ENCODE peak calls at places on chromosomes 5 and 9, in eight cellular contexts. One of them, this sample, is unnamed.

GRCh38 chr9:106648799-106649198 is 214.2 kb upstream of the ZNF462 start:
- DNase-seq in ovary: no peak
- DNase-seq in GM04503: no peak
- DNase-seq in T47D: peak; percentile 62
- DNase-seq in Karpas-422: peak; percentile 38
- DNase-seq in T-helper 1 cell: no peak
- DNase-seq in lung: no peak
- DNase-seq in effector memory CD8-positive, alpha-beta T cell: no peak
- DNase-seq in this sample: peak; percentile 56

GRCh38 chr9:126299706-126300276 is 26.8 kb upstream of the MVB12B start:
- DNase-seq in effector memory CD8-positive, alpha-beta T cell: no peak
- DNase-seq in T-helper 1 cell: no peak
- DNase-seq in T47D: no peak
- DNase-seq in Karpas-422: no peak
- DNase-seq in GM04503: no peak
- DNase-seq in lung: no peak
- DNase-seq in ovary: no peak
- DNase-seq in this sample: peak; percentile 47

GRCh38 chr5:126972062-126972895 is 58.1 kb downstream of the MARCHF3 start:
- DNase-seq in lung: no peak
- DNase-seq in T47D: peak; percentile 9
- DNase-seq in GM04503: no peak
- DNase-seq in T-helper 1 cell: no peak
- DNase-seq in effector memory CD8-positive, alpha-beta T cell: peak; percentile 10
- DNase-seq in Karpas-422: peak; percentile 43
- DNase-seq in ovary: no peak
- DNase-seq in this sample: peak; percentile 63

GRCh38 chr5:93206203-93206602 is 374.8 kb downstream of the NR2F1-AS1 start:
- DNase-seq in T-helper 1 cell: no peak
- DNase-seq in ovary: no peak
- DNase-seq in Karpas-422: no peak
- DNase-seq in lung: no peak
- DNase-seq in GM04503: no peak
- DNase-seq in effector memory CD8-positive, alpha-beta T cell: no peak
- DNase-seq in T47D: no peak
- DNase-seq in this sample: no peak

GRCh38 chr9:34884732-34885131 is 73.4 kb upstream of the PHF24 start:
- DNase-seq in T47D: no peak
- DNase-seq in T-helper 1 cell: no peak
- DNase-seq in lung: no peak
- DNase-seq in GM04503: no peak
- DNase-seq in Karpas-422: no peak
- DNase-seq in ovary: no peak
- DNase-seq in effector memory CD8-positive, alpha-beta T cell: no peak
- DNase-seq in this sample: no peak

GRCh38 chr9:36102742-36103495 is 33.6 kb upstream of the GLIPR2 start:
- DNase-seq in Karpas-422: peak; percentile 89
- DNase-seq in effector memory CD8-positive, alpha-beta T cell: peak; percentile 82
- DNase-seq in GM04503: peak; percentile 31
- DNase-seq in ovary: peak; percentile 73
- DNase-seq in T47D: peak; percentile 76
- DNase-seq in T-helper 1 cell: peak; percentile 66
- DNase-seq in lung: peak; percentile 85
- DNase-seq in this sample: peak; percentile 88

GRCh38 chr5:78717674-78718073 is 69.1 kb upstream of the LHFPL2 start:
- DNase-seq in GM04503: no peak
- DNase-seq in lung: no peak
- DNase-seq in effector memory CD8-positive, alpha-beta T cell: no peak
- DNase-seq in ovary: no peak
- DNase-seq in T-helper 1 cell: no peak
- DNase-seq in Karpas-422: no peak
- DNase-seq in T47D: no peak
- DNase-seq in this sample: no peak

GRCh38 chr5:4511996-4512656 is 628.0 kb upstream of the ADAMTS16 start:
- DNase-seq in T-helper 1 cell: no peak
- DNase-seq in effector memory CD8-positive, alpha-beta T cell: no peak
- DNase-seq in Karpas-422: no peak
- DNase-seq in ovary: no peak
- DNase-seq in GM04503: no peak
- DNase-seq in lung: peak; percentile 69
- DNase-seq in T47D: peak; percentile 70
- DNase-seq in this sample: peak; percentile 75

GRCh38 chr5:124956471-124957029 is 210.1 kb upstream of the ZNF608 start:
- DNase-seq in Karpas-422: no peak
- DNase-seq in ovary: no peak
- DNase-seq in lung: no peak
- DNase-seq in T47D: no peak
- DNase-seq in effector memory CD8-positive, alpha-beta T cell: no peak
- DNase-seq in GM04503: no peak
- DNase-seq in T-helper 1 cell: no peak
- DNase-seq in this sample: no peak

GRCh38 chr5:150505041-150505511 is 2.9 kb upstream of the NDST1 start:
- DNase-seq in T47D: no peak
- DNase-seq in effector memory CD8-positive, alpha-beta T cell: no peak
- DNase-seq in Karpas-422: no peak
- DNase-seq in T-helper 1 cell: no peak
- DNase-seq in ovary: no peak
- DNase-seq in GM04503: no peak
- DNase-seq in lung: no peak
- DNase-seq in this sample: no peak

GRCh38 chr5:124411089-124411488 is 335.4 kb downstream of the ZNF608 start:
- DNase-seq in lung: no peak
- DNase-seq in GM04503: no peak
- DNase-seq in Karpas-422: peak; percentile 57
- DNase-seq in effector memory CD8-positive, alpha-beta T cell: no peak
- DNase-seq in T47D: peak; percentile 53
- DNase-seq in T-helper 1 cell: no peak
- DNase-seq in ovary: no peak
- DNase-seq in this sample: peak; percentile 23

GRCh38 chr5:4866131-4866659 is 273.9 kb upstream of the ADAMTS16 start:
- DNase-seq in T-helper 1 cell: no peak
- DNase-seq in T47D: no peak
- DNase-seq in Karpas-422: no peak
- DNase-seq in ovary: no peak
- DNase-seq in effector memory CD8-positive, alpha-beta T cell: no peak
- DNase-seq in GM04503: no peak
- DNase-seq in lung: no peak
- DNase-seq in this sample: no peak

GRCh38 chr5:124596595-124597388 is 149.6 kb downstream of the ZNF608 start:
- DNase-seq in effector memory CD8-positive, alpha-beta T cell: no peak
- DNase-seq in lung: no peak
- DNase-seq in ovary: no peak
- DNase-seq in GM04503: peak; percentile 29
- DNase-seq in T-helper 1 cell: no peak
- DNase-seq in Karpas-422: no peak
- DNase-seq in T47D: peak; percentile 19
- DNase-seq in this sample: no peak

GRCh38 chr9:129458663-129459549 is 162.0 kb downstream of the C9orf50 start:
- DNase-seq in GM04503: no peak
- DNase-seq in T-helper 1 cell: no peak
- DNase-seq in T47D: no peak
- DNase-seq in lung: peak; percentile 36
- DNase-seq in ovary: peak; percentile 60
- DNase-seq in effector memory CD8-positive, alpha-beta T cell: peak; percentile 48
- DNase-seq in Karpas-422: no peak
- DNase-seq in this sample: no peak

GRCh38 chr5:61578858-61579503 is 246.9 kb downstream of the ZSWIM6 start:
- DNase-seq in T47D: no peak
- DNase-seq in GM04503: no peak
- DNase-seq in ovary: no peak
- DNase-seq in effector memory CD8-positive, alpha-beta T cell: no peak
- DNase-seq in lung: no peak
- DNase-seq in T-helper 1 cell: no peak
- DNase-seq in Karpas-422: no peak
- DNase-seq in this sample: peak; percentile 9

GRCh38 chr9:74643303-74643933 is 146.3 kb downstream of the RORB start:
- DNase-seq in T47D: no peak
- DNase-seq in lung: peak; percentile 58
- DNase-seq in effector memory CD8-positive, alpha-beta T cell: no peak
- DNase-seq in GM04503: no peak
- DNase-seq in Karpas-422: no peak
- DNase-seq in ovary: no peak
- DNase-seq in T-helper 1 cell: no peak
- DNase-seq in this sample: no peak

GRCh38 chr5:173869316-173869715 is 18.8 kb upstream of the CPEB4 start:
- DNase-seq in ovary: no peak
- DNase-seq in T-helper 1 cell: no peak
- DNase-seq in lung: no peak
- DNase-seq in effector memory CD8-positive, alpha-beta T cell: no peak
- DNase-seq in GM04503: no peak
- DNase-seq in T47D: no peak
- DNase-seq in Karpas-422: no peak
- DNase-seq in this sample: no peak

GRCh38 chr5:146565764-146566163 is 49.8 kb upstream of the GPR151 start:
- DNase-seq in lung: peak; percentile 33
- DNase-seq in GM04503: peak; percentile 27
- DNase-seq in Karpas-422: peak; percentile 89
- DNase-seq in effector memory CD8-positive, alpha-beta T cell: peak; percentile 46
- DNase-seq in ovary: no peak
- DNase-seq in T-helper 1 cell: peak; percentile 6
- DNase-seq in T47D: peak; percentile 76
- DNase-seq in this sample: peak; percentile 76

GRCh38 chr9:124894035-124894740 is 32.3 kb downstream of the ARPC5L start:
- DNase-seq in T47D: no peak
- DNase-seq in T-helper 1 cell: no peak
- DNase-seq in ovary: no peak
- DNase-seq in lung: no peak
- DNase-seq in Karpas-422: no peak
- DNase-seq in GM04503: no peak
- DNase-seq in effector memory CD8-positive, alpha-beta T cell: no peak
- DNase-seq in this sample: no peak

GRCh38 chr5:65555266-65555665 is 7.7 kb downstream of the CENPK start:
- DNase-seq in T-helper 1 cell: no peak
- DNase-seq in effector memory CD8-positive, alpha-beta T cell: no peak
- DNase-seq in ovary: no peak
- DNase-seq in GM04503: no peak
- DNase-seq in Karpas-422: no peak
- DNase-seq in lung: no peak
- DNase-seq in T47D: no peak
- DNase-seq in this sample: peak; percentile 22

GRCh38 chr9:130053504-130054427 is at the start of gene GPR107:
- DNase-seq in T-helper 1 cell: peak; percentile 55
- DNase-seq in effector memory CD8-positive, alpha-beta T cell: peak; percentile 68
- DNase-seq in Karpas-422: peak; percentile 89
- DNase-seq in ovary: peak; percentile 74
- DNase-seq in lung: peak; percentile 83
- DNase-seq in GM04503: peak; percentile 26
- DNase-seq in T47D: peak; percentile 83
- DNase-seq in this sample: peak; percentile 90

This sample was measured in cardiac muscle cell.